ENCODE peak calls at places on chromosomes 4 and X, in five cellular contexts. U is OCI-LY7; B is CD4-positive, CD25-positive, alpha-beta regulatory T cell; W is heart right ventricle; V is CD8-positive, alpha-beta T cell. Y is an unnamed sample.

GRCh38 chr4:60683357-60683756 is 516.8 kb upstream of the ADGRL3 start:
- DNase-seq in W (no peak), B (no peak), U (no peak), V (no peak), Y (no peak)

GRCh38 chr4:6775746-6776145 is 6.8 kb upstream of the KIAA0232 start:
- DNase-seq in W (no peak), B (no peak), V (no peak), U (no peak), Y (no peak)

GRCh38 chr4:37439809-37440518 is 195.4 kb downstream of the NWD2 start:
- DNase-seq in B (no peak), W (no peak), V (no peak), U (no peak), Y (no peak)

GRCh38 chrX:34884693-34885277 is 57.8 kb upstream of the FAM47B start:
- DNase-seq in B (no peak), W (no peak), V (no peak), U (no peak), Y (no peak)

GRCh38 chr4:7863911-7864681 is 75.6 kb downstream of the AFAP1 start:
- DNase-seq in W (no peak), B (peak; percentile 81), U (peak; percentile 37), V (no peak), Y (peak; percentile 52)

GRCh38 chr4:64508089-64508488 is 98.8 kb upstream of the TECRL start:
- DNase-seq in V (no peak), B (no peak), U (no peak), W (no peak), Y (no peak)

GRCh38 chr4:103044183-103044582 is 24.7 kb upstream of the SLC9B1 start:
- DNase-seq in B (no peak), W (no peak), U (no peak), V (no peak), Y (no peak)

GRCh38 chr4:26763649-26764048 is 97.0 kb upstream of the STIM2 start:
- DNase-seq in U (no peak), V (no peak), B (no peak), W (no peak), Y (no peak)

GRCh38 chrX:10356979-10357378 is 200.2 kb downstream of the CLCN4 start:
- DNase-seq in U (no peak), V (no peak), W (no peak), B (no peak), Y (no peak)

GRCh38 chrX:18995216-18995615 is 11.3 kb upstream of the PHKA2 start:
- DNase-seq in U (no peak), B (no peak), V (no peak), W (no peak), Y (no peak)

GRCh38 chrX:119266364-119266995 is 30.4 kb downstream of the PGRMC1 start:
- DNase-seq in U (peak; percentile 21), B (peak; percentile 18), W (no peak), V (peak; percentile 7), Y (no peak)

GRCh38 chr4:1244081-1244977 is 4.6 kb downstream of the CTBP1 start:
- DNase-seq in W (peak; percentile 43), V (no peak), U (no peak), B (no peak), Y (no peak)

GRCh38 chr4:1246111-1246881 is 2.6 kb downstream of the CTBP1 start:
- DNase-seq in V (no peak), B (no peak), W (peak; percentile 10), U (peak; percentile 56), Y (no peak)

GRCh38 chr4:1246901-1247810 is 1.8 kb downstream of the CTBP1 start:
- DNase-seq in U (peak; percentile 24), B (peak; percentile 34), W (no peak), V (no peak), Y (no peak)

GRCh38 chr4:1244978-1245471 is 3.9 kb downstream of the CTBP1 start:
- DNase-seq in U (no peak), V (no peak), B (no peak), W (peak; percentile 9), Y (no peak)

GRCh38 chr4:1245481-1246051 is 3.4 kb downstream of the CTBP1 start:
- DNase-seq in V (no peak), U (no peak), B (no peak), W (peak; percentile 17), Y (no peak)
- H3K4me3 ChIP-seq in V (peak overlapping the region; percentile 77), U (no peak overlapping the region), B (no peak overlapping the region), W (no peak overlapping the region), Y (no peak overlapping the region)

GRCh38 chr4:2259036-2259540 is 2.8 kb downstream of the MXD4 start:
- DNase-seq in B (no peak), U (no peak), W (no peak), V (no peak), Y (no peak)

GRCh38 chr4:2259541-2260267 is 2.2 kb downstream of the MXD4 start:
- DNase-seq in B (no peak), U (no peak), V (no peak), W (no peak), Y (no peak)

GRCh38 chr4:2257361-2258001 is 4.4 kb downstream of the MXD4 start:
- DNase-seq in B (no peak), W (no peak), U (no peak), V (no peak), Y (no peak)

GRCh38 chr4:2256781-2257191 is 5.1 kb downstream of the MXD4 start:
- DNase-seq in U (no peak), B (no peak), V (no peak), W (peak; percentile 71), Y (no peak)

DNA sequence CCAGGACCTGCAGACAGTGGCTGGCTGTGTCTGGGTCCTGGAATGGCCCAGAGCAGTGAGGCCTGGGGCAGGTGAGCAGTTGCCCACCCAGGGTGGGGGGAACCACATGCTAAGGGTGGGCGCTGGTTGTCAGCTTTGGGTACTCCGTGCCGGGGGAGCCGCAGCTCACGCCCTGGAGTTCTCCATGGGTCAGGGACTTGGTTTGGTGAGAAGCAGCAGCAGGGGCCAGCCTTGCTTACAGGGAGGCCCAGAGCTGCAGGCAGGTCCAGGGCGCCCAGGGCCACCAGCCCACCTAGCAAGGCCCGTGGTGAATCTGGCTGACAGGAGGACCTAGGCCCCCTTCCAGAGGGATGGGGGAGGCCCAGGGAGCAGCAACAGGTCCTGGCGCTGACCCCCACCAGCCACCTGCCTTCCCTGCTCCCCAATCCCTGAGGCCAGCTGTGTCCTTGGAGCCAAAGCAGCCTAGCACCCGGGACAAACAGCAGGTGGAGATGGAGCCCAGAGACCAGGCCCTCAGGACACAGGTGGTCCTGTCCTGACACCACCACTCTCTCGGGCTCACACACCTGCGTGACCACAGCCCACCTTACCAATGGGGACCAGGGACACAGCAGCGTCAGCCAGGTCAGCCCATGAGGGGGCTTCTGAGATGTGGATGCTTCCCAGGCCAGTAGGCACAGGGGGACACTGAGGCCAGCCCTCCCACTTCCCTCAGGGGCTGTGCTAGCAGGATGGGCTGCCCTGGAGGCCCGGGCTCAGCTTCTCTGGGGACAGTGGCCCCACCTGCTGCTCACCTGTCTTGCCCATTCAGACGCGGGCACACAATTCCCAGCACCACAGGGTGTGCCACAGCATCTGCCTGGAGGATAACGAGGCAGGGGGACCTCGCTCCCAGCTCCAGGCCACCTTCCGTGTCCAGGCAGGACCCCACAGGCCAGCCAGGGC is 3.5 kb downstream of the MXD4 start:
- DNase-seq in W (no peak), U (no peak), B (no peak), V (no peak), Y (no peak)
- H3K4me3 ChIP-seq in W (no peak overlapping the region), U (no peak overlapping the region), B (no peak overlapping the region), V (no peak overlapping the region), Y (no peak overlapping the region)

GRCh38 chr4:141771889-141772830 is 135.8 kb downstream of the IL15 start:
- DNase-seq in W (no peak), U (no peak), V (no peak), B (no peak), Y (peak; percentile 20)
- H3K4me3 ChIP-seq in W (no peak overlapping the region), U (no peak overlapping the region), V (no peak overlapping the region), B (no peak overlapping the region), Y (no peak overlapping the region)

DNA sequence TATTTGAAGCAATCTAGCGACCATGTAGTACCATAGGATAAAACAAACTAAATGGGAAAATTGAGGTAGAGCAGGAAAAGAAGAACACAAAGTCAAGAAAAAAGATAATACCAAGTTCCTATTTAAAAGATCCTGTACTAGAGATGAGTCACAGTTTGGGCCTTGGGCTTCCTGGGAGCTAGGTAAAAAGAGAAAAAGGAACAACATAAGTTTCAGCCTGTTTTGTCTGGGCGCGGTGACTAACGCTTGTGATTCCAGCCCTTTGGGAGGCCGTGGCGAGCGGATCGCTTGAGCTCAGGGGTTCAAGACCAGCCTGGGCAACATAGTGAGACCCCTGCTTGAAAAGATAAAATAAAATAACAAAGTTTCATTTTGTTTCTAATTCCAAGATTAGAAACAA is 14.0 kb upstream of the TMEM156 start:
- DNase-seq in V (no peak), U (no peak), W (no peak), B (no peak), Y (no peak)
- H3K4me3 ChIP-seq in V (no peak overlapping the region), U (peak overlapping the region; percentile 75), W (peak overlapping the region; percentile 70), B (peak overlapping the region; percentile 87), Y (no peak overlapping the region)

GRCh38 chr4:105025263-105026017 is 121.2 kb upstream of the TET2 start:
- DNase-seq in W (no peak), B (no peak), V (no peak), U (no peak), Y (no peak)

GRCh38 chr4:105023668-105024055 is 123.0 kb upstream of the TET2 start:
- DNase-seq in U (no peak), V (no peak), B (no peak), W (no peak), Y (no peak)

GRCh38 chr4:105022811-105023667 is 123.6 kb upstream of the TET2 start:
- DNase-seq in U (no peak), B (no peak), V (no peak), W (no peak), Y (no peak)
- H3K4me3 ChIP-seq in U (no peak overlapping the region), B (no peak overlapping the region), V (no peak overlapping the region), W (no peak overlapping the region), Y (no peak overlapping the region)